ENCODE peak calls at places on chromosomes 4 and X, in nine cellular contexts. Q is body of pancreas; Z is AG04450; O is CD8-positive, alpha-beta memory T cell; N is mammary epithelial cell; X is left ventricle myocardium inferior; M is AG09309; A is cardiac fibroblast; C is HCT116. B is an unnamed sample.
A peak's percentile ranks its signal among the peaks of the same experiment; 100 is the strongest.

GRCh38 chr4:61462451-61463326 is 262.6 kb downstream of the ADGRL3 start:
- DNase-seq in Q (no peak), Z (no peak), O (no peak), N (peak; percentile 89), X (no peak), M (no peak), A (peak; percentile 89), C (no peak), B (no peak)

GRCh38 chr4:21380861-21381260 is 567.7 kb downstream of the KCNIP4 start:
- DNase-seq in Q (no peak), Z (no peak), O (no peak), N (no peak), X (no peak), M (no peak), A (no peak), C (no peak), B (no peak)

GRCh38 chr4:24583451-24584174 is 741 bp downstream of the DHX15 start:
- DNase-seq in Q (peak; percentile 60), Z (no peak), O (peak; percentile 42), N (peak; percentile 72), X (peak; percentile 69), M (no peak), A (peak; percentile 60), C (peak; percentile 26), B (peak; percentile 78)

GRCh38 chrX:47854474-47854873 is 17.8 kb downstream of the ZNF81 start:
- DNase-seq in Q (peak; percentile 48), Z (no peak), O (no peak), N (peak; percentile 14), X (peak; percentile 9), M (no peak), A (peak; percentile 39), C (no peak), B (no peak)

GRCh38 chr4:24688453-24688852 is 104.1 kb upstream of the DHX15 start:
- DNase-seq in Q (no peak), Z (no peak), O (no peak), N (no peak), X (no peak), M (no peak), A (no peak), C (no peak), B (no peak)

GRCh38 chrX:34656467-34656841 is 631 bp downstream of the TMEM47 start:
- DNase-seq in Q (no peak), Z (no peak), O (no peak), N (peak; percentile 2), X (peak; percentile 15), M (no peak), A (no peak), C (no peak), B (peak; percentile 31)

GRCh38 chr4:166169111-166169510 is 296.1 kb downstream of the TLL1 start:
- DNase-seq in Q (no peak), Z (no peak), O (no peak), N (peak; percentile 23), X (no peak), M (no peak), A (peak; percentile 54), C (peak; percentile 7), B (no peak)

GRCh38 chr4:142009751-142010150 is 373.4 kb downstream of the IL15 start:
- DNase-seq in Q (no peak), Z (no peak), O (no peak), N (no peak), X (no peak), M (no peak), A (no peak), C (no peak), B (no peak)

GRCh38 chr4:173074501-173074946 is 94.1 kb upstream of the GALNT7 start:
- DNase-seq in Q (peak; percentile 69), Z (peak; percentile 67), O (no peak), N (peak; percentile 95), X (no peak), M (peak; percentile 65), A (peak; percentile 95), C (peak; percentile 4), B (no peak)

GRCh38 chr4:1582227-1582626 is 101.9 kb downstream of the FAM53A start:
- DNase-seq in Q (peak; percentile 18), Z (no peak), O (no peak), N (no peak), X (peak; percentile 37), M (no peak), A (no peak), C (no peak), B (peak; percentile 69)

GRCh38 chrX:81355436-81355835 is 153.5 kb downstream of the SH3BGRL start:
- DNase-seq in Q (no peak), Z (no peak), O (no peak), N (no peak), X (no peak), M (no peak), A (no peak), C (no peak), B (no peak)

GRCh38 chr4:125283702-125284279 is 31.0 kb upstream of the FAT4 start:
- DNase-seq in Q (no peak), Z (no peak), O (no peak), N (peak; percentile 12), X (no peak), M (peak; percentile 13), A (peak; percentile 69), C (peak; percentile 18), B (no peak)

DNA sequence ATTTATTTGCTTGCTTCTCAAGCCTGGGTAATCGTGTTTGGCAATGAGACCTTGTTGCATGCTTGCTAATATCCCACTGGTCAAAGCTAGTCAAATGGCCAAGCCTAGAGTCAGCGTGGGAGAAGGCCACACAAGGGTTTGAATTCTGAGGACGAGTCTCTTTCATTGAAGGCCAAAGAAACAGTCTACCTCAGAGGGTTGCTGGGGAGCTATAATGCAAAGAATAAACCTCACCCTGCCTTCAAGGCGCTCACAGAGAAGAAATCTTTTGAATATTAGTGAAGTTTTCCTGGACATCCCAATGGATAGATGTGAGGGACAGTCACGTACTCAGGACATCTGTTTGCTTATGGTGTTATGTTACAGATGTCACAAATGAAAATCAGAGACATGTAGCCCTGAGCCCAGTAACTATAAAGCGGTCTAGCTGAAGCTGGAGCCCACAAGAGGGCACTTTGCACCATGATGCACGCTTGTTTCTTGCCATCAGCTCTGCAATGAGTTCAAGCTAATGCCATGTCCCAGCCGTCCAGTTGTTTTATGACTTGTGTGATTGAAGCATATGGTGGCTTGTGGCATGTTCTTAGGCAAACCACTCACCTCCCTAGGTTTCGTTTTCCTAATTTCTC is 1.1 kb upstream of the TLR3 start:
- DNase-seq in Q (peak; percentile 88), Z (no peak), O (peak; percentile 23), N (peak; percentile 32), X (peak; percentile 41), M (peak; percentile 8), A (peak; percentile 69), C (peak; percentile 64), B (peak; percentile 71)
- H3K4me3 ChIP-seq in Q (no peak overlapping the region), Z (peak overlapping the region; percentile 54), O (peak overlapping the region; percentile 67), N (no peak overlapping the region), X (peak overlapping the region; percentile 69), M (peak overlapping the region; percentile 46), A (no peak overlapping the region), C (peak overlapping the region; percentile 39), B (peak overlapping the region; percentile 69)

GRCh38 chr4:18314731-18315130 is 293.2 kb upstream of the LCORL start:
- DNase-seq in Q (no peak), Z (no peak), O (no peak), N (no peak), X (no peak), M (no peak), A (no peak), C (no peak), B (no peak)

GRCh38 chr4:18322111-18322510 is 300.6 kb upstream of the LCORL start:
- DNase-seq in Q (no peak), Z (no peak), O (no peak), N (no peak), X (no peak), M (no peak), A (no peak), C (no peak), B (no peak)

GRCh38 chr4:18319456-18319855 is 297.9 kb upstream of the LCORL start:
- DNase-seq in Q (no peak), Z (no peak), O (no peak), N (no peak), X (no peak), M (no peak), A (no peak), C (no peak), B (no peak)

GRCh38 chr4:18318682-18319410 is 297.3 kb upstream of the LCORL start:
- DNase-seq in Q (peak; percentile 42), Z (no peak), O (no peak), N (no peak), X (peak; percentile 16), M (no peak), A (peak; percentile 13), C (no peak), B (no peak)
- H3K4me3 ChIP-seq in Q (no peak overlapping the region), Z (no peak overlapping the region), O (no peak overlapping the region), N (no peak overlapping the region), X (peak overlapping the region; percentile 45), M (no peak overlapping the region), A (no peak overlapping the region), C (no peak overlapping the region), B (no peak overlapping the region)

DNA sequence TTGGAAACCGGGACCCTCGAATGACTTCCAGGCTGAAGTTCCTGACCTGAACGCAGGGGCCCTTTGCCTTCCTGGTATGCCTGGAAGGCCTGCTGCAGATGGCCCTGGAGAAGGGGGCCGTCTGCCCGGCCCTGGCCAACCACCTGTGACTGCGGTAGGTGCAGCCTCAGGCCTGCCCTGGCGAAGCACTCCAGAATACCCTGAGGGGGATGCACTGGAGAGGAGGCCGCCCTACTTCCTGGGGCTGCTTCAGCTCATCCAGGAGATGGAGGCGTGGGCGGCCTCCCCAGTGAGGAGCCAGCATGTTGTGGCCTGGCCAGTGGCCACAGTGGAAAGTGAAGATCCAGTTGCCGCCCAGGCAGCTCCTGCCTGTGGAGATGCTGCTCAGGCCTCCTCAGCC is 26.4 kb upstream of the PNMA3 start:
- DNase-seq in Q (no peak), Z (no peak), O (no peak), N (peak; percentile 21), X (no peak), M (no peak), A (no peak), C (no peak), B (no peak)
- H3K4me3 ChIP-seq in Q (no peak overlapping the region), Z (no peak overlapping the region), O (no peak overlapping the region), N (no peak overlapping the region), X (no peak overlapping the region), M (no peak overlapping the region), A (no peak overlapping the region), C (no peak overlapping the region), B (no peak overlapping the region)

GRCh38 chr4:4864443-4864939 is 5.0 kb downstream of the MSX1 start:
- DNase-seq in Q (no peak), Z (no peak), O (no peak), N (no peak), X (no peak), M (no peak), A (no peak), C (no peak), B (no peak)

GRCh38 chr4:4860803-4861591 is 1.5 kb downstream of the MSX1 start:
- DNase-seq in Q (peak; percentile 22), Z (no peak), O (no peak), N (no peak), X (peak; percentile 31), M (no peak), A (peak; percentile 17), C (no peak), B (no peak)

GRCh38 chr4:4861592-4862551 is 2.4 kb downstream of the MSX1 start:
- DNase-seq in Q (no peak), Z (no peak), O (no peak), N (no peak), X (no peak), M (no peak), A (no peak), C (no peak), B (no peak)

GRCh38 chr4:4864940-4865704 is 5.7 kb downstream of the MSX1 start:
- DNase-seq in Q (no peak), Z (no peak), O (no peak), N (no peak), X (no peak), M (no peak), A (no peak), C (no peak), B (no peak)

GRCh38 chr4:4862665-4863482 is 3.4 kb downstream of the MSX1 start:
- DNase-seq in Q (no peak), Z (no peak), O (no peak), N (no peak), X (no peak), M (no peak), A (no peak), C (no peak), B (no peak)
- H3K4me3 ChIP-seq in Q (no peak overlapping the region), Z (no peak overlapping the region), O (no peak overlapping the region), N (no peak overlapping the region), X (no peak overlapping the region), M (no peak overlapping the region), A (no peak overlapping the region), C (no peak overlapping the region), B (no peak overlapping the region)

B was measured in upper lobe of right lung.